ENCODE peak calls at places on chromosome 19, in five cellular contexts. P is HCT116, Z is mammary epithelial cell, C is hepatocyte, U is Karpas-422. H is an unnamed sample.

GRCh38 chr19:41528106-41528505 is 47.9 kb upstream of the CEACAM21 start:
- DNase-seq in Z (peak), C (no peak), P (no peak), U (no peak), H (no peak)

GRCh38 chr19:50569023-50569697 is 925 bp upstream of the LRRC4B start:
- DNase-seq in P (no peak), Z (no peak), U (no peak), C (no peak), H (no peak)

GRCh38 chr19:30649934-30650614 is 277.9 kb downstream of the ZNF536 start:
- DNase-seq in P (peak), U (peak), Z (peak), C (peak), H (peak)

GRCh38 chr19:4870025-4870700 is 2.7 kb upstream of the PLIN3 start:
- DNase-seq in C (peak), Z (peak), U (peak), P (peak), H (peak)

GRCh38 chr19:38191747-38192146 is 32.3 kb downstream of the DPF1 start:
- DNase-seq in U (no peak), C (no peak), Z (no peak), P (no peak), H (no peak)

GRCh38 chr19:13022111-13022858 is 27.0 kb downstream of the NFIX start:
- DNase-seq in P (no peak), Z (peak), C (no peak), U (no peak), H (no peak)

GRCh38 chr19:4233282-4233853 is 4.0 kb downstream of the EBI3 start:
- DNase-seq in P (peak), U (peak), Z (no peak), C (peak), H (peak)

GRCh38 chr19:16057062-16057461 is 19.2 kb upstream of the TPM4 start:
- DNase-seq in Z (no peak), U (no peak), C (no peak), P (no peak), H (no peak)

GRCh38 chr19:50252111-50252886 is 48.9 kb downstream of the MYH14 start:
- DNase-seq in C (no peak), U (peak), Z (no peak), P (no peak), H (peak)

GRCh38 chr19:947707-948533 is 22.1 kb downstream of the ARID3A start:
- DNase-seq in Z (no peak), P (no peak), C (peak), U (peak), H (no peak)

GRCh38 chr19:455031-455705 is 5.7 kb downstream of the SHC2 start:
- DNase-seq in U (no peak), P (no peak), C (no peak), Z (no peak), H (no peak)

GRCh38 chr19:11694533-11695439 is 44.0 kb downstream of the ZNF823 start:
- DNase-seq in C (peak), U (peak), Z (peak), P (peak), H (peak)

GRCh38 chr19:28074773-28075172 is 1138.2 kb downstream of the UQCRFS1 start:
- DNase-seq in Z (no peak), U (no peak), P (no peak), C (no peak), H (no peak)

GRCh38 chr19:29603308-29603707 is 2.8 kb upstream of the POP4 start:
- DNase-seq in U (no peak), Z (no peak), P (no peak), C (no peak), H (no peak)

GRCh38 chr19:45154064-45154827 is 6.5 kb downstream of the NKPD1 start:
- DNase-seq in Z (peak), P (peak), U (no peak), C (peak), H (peak)

GRCh38 chr19:46862974-46863632 is 2.3 kb downstream of the ARHGAP35 start:
- DNase-seq in P (no peak), C (no peak), Z (no peak), U (peak), H (no peak)

GRCh38 chr19:54448037-54448773 is 794 bp upstream of the LENG8 start:
- DNase-seq in U (peak), Z (peak), P (no peak), C (peak), H (peak)

GRCh38 chr19:12793290-12794195 is 2.3 kb downstream of the JUNB start:
- DNase-seq in Z (peak), P (peak), U (peak), C (peak), H (peak)

GRCh38 chr19:14677464-14677863 is 2.8 kb upstream of the ADGRE3 start:
- DNase-seq in Z (no peak), U (no peak), C (no peak), P (no peak), H (no peak)

GRCh38 chr19:32674153-32674958 is 624 bp downstream of the ANKRD27 start:
- DNase-seq in U (peak), P (no peak), C (no peak), Z (no peak), H (no peak)

GRCh38 chr19:15631817-15632216 is 8.9 kb upstream of the CYP4F3 start:
- DNase-seq in U (peak), C (no peak), Z (no peak), P (no peak), H (peak)

GRCh38 chr19:49212302-49212701 is 54.7 kb downstream of the TRPM4 start:
- DNase-seq in P (no peak), Z (no peak), C (no peak), U (peak), H (peak)

GRCh38 chr19:6723108-6723618 is 2.7 kb upstream of the C3 start:
- DNase-seq in U (peak), Z (peak), C (peak), P (no peak), H (peak)
- H3K4me2 ChIP-seq in U (no peak), Z (peak), C (peak), P (peak), H (peak)

GRCh38 chr19:18850560-18851375 is 19.0 kb downstream of the UPF1 start:
- DNase-seq in U (no peak), Z (peak), P (no peak), C (no peak), H (no peak)

GRCh38 chr19:18847516-18848463 is 16.0 kb downstream of the UPF1 start:
- DNase-seq in C (no peak), P (no peak), U (no peak), Z (no peak), H (no peak)

GRCh38 chr19:18851673-18852325 is 20.0 kb downstream of the UPF1 start:
- DNase-seq in U (no peak), Z (no peak), C (no peak), P (no peak), H (no peak)

GRCh38 chr19:18848860-18849661 is 17.3 kb downstream of the UPF1 start:
- DNase-seq in U (no peak), Z (peak), P (no peak), C (no peak), H (no peak)

GRCh38 chr19:18849838-18850400 is 18.2 kb downstream of the UPF1 start:
- DNase-seq in P (no peak), Z (no peak), C (no peak), U (no peak), H (no peak)
- H3K4me2 ChIP-seq in P (no peak), Z (peak), C (peak), U (no peak), H (no peak)

DNA sequence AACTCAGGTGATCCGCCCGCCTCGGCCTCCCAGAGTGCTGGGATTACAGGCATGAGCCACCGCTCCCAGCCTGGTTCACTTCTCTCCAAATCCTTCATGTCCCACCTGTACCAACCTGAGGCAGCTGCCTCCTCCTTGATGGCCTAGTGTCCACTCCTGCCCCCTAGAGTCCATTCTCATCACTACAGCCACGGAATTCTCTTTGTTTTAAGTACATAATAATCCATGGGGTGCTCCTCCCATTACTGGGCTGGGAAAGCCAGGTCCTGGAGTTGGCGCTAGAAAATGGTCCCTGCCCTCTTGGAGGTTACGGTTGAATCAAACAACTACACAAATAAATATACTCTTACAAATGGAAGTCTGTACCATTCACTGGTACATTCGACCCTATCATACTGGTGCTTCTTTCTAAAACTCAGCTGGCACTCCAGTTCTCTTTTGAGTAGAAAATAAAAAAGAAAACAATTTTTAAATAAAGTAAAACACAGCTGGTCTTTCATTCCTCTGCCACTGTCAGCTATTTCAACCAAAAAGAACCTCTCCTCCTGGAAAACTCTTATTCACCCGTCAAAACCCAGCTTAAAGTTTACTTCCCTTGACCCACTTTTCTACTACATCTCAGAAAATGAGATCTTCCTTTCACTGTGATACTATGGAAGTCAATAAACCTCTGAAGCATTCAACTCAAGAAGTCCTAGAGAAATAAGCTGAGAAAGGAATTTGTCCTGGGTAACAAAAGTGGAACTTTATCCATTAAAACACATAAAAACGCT is 22.4 kb upstream of the ARHGEF18 start:
- DNase-seq in C (peak), Z (peak), U (peak), P (peak), H (peak)
- H3K4me2 ChIP-seq in C (no peak), Z (no peak), U (no peak), P (no peak), H (no peak)

GRCh38 chr19:3153286-3154230 is 17.7 kb downstream of the GNA15 start:
- DNase-seq in Z (no peak), P (no peak), U (no peak), C (no peak), H (no peak)
- H3K4me2 ChIP-seq in Z (no peak), P (no peak), U (no peak), C (no peak), H (no peak)